ENCODE peak calls at places on chromosomes 7 and 10, in seven cellular contexts. B, I, Q, T, S, X and M are unnamed samples.

GRCh38 chr7:20799566-20800377 is 13.1 kb upstream of the SP8 start:
- DNase-seq in X (no peak), Q (no peak), T (no peak), B (no peak), I (no peak), S (no peak), M (no peak)

GRCh38 chr7:1675036-1675671 is 5.1 kb downstream of the ELFN1 start:
- DNase-seq in S (no peak), X (no peak), I (no peak), B (peak), Q (no peak), T (no peak), M (peak)

GRCh38 chr7:15686209-15686956 is at the start of gene MEOX2:
- DNase-seq in T (no peak), X (no peak), B (peak), S (peak), I (peak), Q (peak), M (peak)

GRCh38 chr7:143046334-143046935 is 5.7 kb upstream of the OR6V1 start:
- DNase-seq in Q (no peak), X (no peak), I (no peak), B (no peak), S (no peak), T (no peak), M (no peak)

GRCh38 chr7:15143936-15144335 is 241.4 kb upstream of the DGKB start:
- DNase-seq in S (no peak), T (no peak), Q (no peak), B (no peak), I (no peak), X (no peak), M (no peak)

GRCh38 chr10:13100349-13101294 is 659 bp downstream of the OPTN start:
- DNase-seq in I (peak), T (peak), Q (peak), X (peak), S (no peak), B (peak), M (no peak)

GRCh38 chr10:17510242-17510908 is 56.0 kb upstream of the ST8SIA6 start:
- DNase-seq in I (no peak), T (no peak), B (no peak), S (no peak), X (no peak), Q (no peak), M (no peak)

GRCh38 chr10:4111593-4111992 is 326.6 kb upstream of the KLF6 start:
- DNase-seq in X (no peak), B (no peak), S (no peak), I (no peak), T (no peak), Q (no peak), M (no peak)

GRCh38 chr10:32940321-32941264 is 17.4 kb downstream of the ITGB1 start:
- DNase-seq in Q (peak), S (no peak), X (no peak), I (no peak), T (no peak), B (no peak), M (no peak)

GRCh38 chr10:13717936-13718772 is 131.4 kb downstream of the PRPF18 start:
- DNase-seq in I (peak), Q (no peak), T (no peak), B (peak), S (no peak), X (peak), M (peak)

GRCh38 chr7:26293569-26294308 is 2.1 kb downstream of the SNX10 start:
- DNase-seq in B (no peak), I (no peak), Q (no peak), T (no peak), S (no peak), X (no peak), M (no peak)

GRCh38 chr7:104950754-104951153 is 63.3 kb upstream of the KMT2E start:
- DNase-seq in T (no peak), B (no peak), Q (no peak), S (no peak), I (no peak), X (no peak), M (no peak)

GRCh38 chr7:21967500-21968099 is 21.9 kb upstream of the CDCA7L start:
- DNase-seq in X (no peak), B (no peak), Q (no peak), S (peak), T (no peak), I (no peak), M (no peak)

GRCh38 chr7:20330797-20331230 is at the start of gene ITGB8:
- DNase-seq in T (no peak), B (peak), Q (peak), X (peak), S (no peak), I (peak), M (no peak)

GRCh38 chr7:2120251-2120660 is 112.5 kb downstream of the MAD1L1 start:
- DNase-seq in Q (no peak), B (no peak), I (no peak), T (no peak), X (peak), S (no peak), M (no peak)

GRCh38 chr7:39086638-39087360 is 109.1 kb downstream of the POU6F2 start:
- DNase-seq in S (no peak), Q (no peak), X (no peak), I (no peak), B (no peak), T (no peak), M (no peak)

GRCh38 chr10:14072541-14072940 is 258.2 kb downstream of the FRMD4A start:
- DNase-seq in B (no peak), Q (no peak), I (no peak), T (no peak), X (no peak), S (no peak), M (no peak)

GRCh38 chr10:88886557-88886956 is 6.5 kb downstream of the STAMBPL1 start:
- DNase-seq in X (no peak), Q (no peak), S (no peak), I (no peak), B (no peak), T (no peak), M (no peak)

GRCh38 chr7:115009139-115009538 is 87.2 kb downstream of the MDFIC start:
- DNase-seq in S (no peak), X (no peak), T (no peak), I (no peak), Q (no peak), B (no peak), M (no peak)

GRCh38 chr7:77698042-77698625 is 1.9 kb downstream of the RSBN1L start:
- DNase-seq in B (no peak), T (no peak), X (no peak), Q (no peak), I (no peak), S (no peak), M (no peak)

GRCh38 chr10:83577421-83577820 is 561.9 kb upstream of the GHITM start:
- DNase-seq in Q (no peak), S (no peak), T (no peak), I (no peak), B (no peak), X (no peak), M (no peak)

GRCh38 chr10:109852004-109852717 is 71.2 kb downstream of the XPNPEP1 start:
- DNase-seq in T (peak), Q (peak), X (peak), B (peak), S (peak), I (peak), M (peak)

GRCh38 chr10:73858013-73858708 is 16.2 kb downstream of the CAMK2G start:
- DNase-seq in T (no peak), B (peak), S (no peak), Q (no peak), I (no peak), X (no peak), M (no peak)

GRCh38 chr10:93080350-93081046 is 6.8 kb downstream of the CYP26A1 start:
- DNase-seq in Q (peak), I (peak), X (peak), T (peak), S (peak), B (no peak), M (peak)

GRCh38 chr7:945556-946255 is 8.8 kb downstream of the ADAP1 start:
- DNase-seq in X (peak), T (no peak), S (no peak), B (peak), I (no peak), Q (no peak), M (no peak)

GRCh38 chr7:77797734-77798393 is 370 bp downstream of the TMEM60 start:
- DNase-seq in S (peak), I (no peak), Q (no peak), T (no peak), B (peak), X (peak), M (no peak)

GRCh38 chr10:49162063-49162462 is 26.1 kb downstream of the TMEM273 start:
- DNase-seq in I (no peak), Q (no peak), X (no peak), T (no peak), S (no peak), B (no peak), M (no peak)

GRCh38 chr7:24346129-24346528 is 62.1 kb downstream of the NPY start:
- DNase-seq in X (no peak), Q (no peak), T (no peak), I (no peak), S (no peak), B (no peak), M (no peak)

GRCh38 chr10:44961231-44961571 is 1.6 kb downstream of the RASSF4 start:
- DNase-seq in S (no peak), Q (no peak), X (no peak), B (no peak), I (peak), T (no peak), M (peak)

GRCh38 chr10:101071266-101071884 is 9.6 kb downstream of the KAZALD1 start:
- DNase-seq in Q (no peak), T (no peak), I (no peak), B (peak), S (no peak), X (no peak), M (no peak)
- H3K4me3 ChIP-seq in Q (no peak), T (no peak), I (no peak), B (no peak), S (no peak), X (no peak), M (no peak)

GRCh38 chr7:47473499-47474210 is 108.3 kb downstream of the TNS3 start:
- DNase-seq in X (no peak), T (no peak), I (no peak), S (no peak), Q (peak), B (no peak), M (no peak)

GRCh38 chr7:47474211-47474936 is 107.5 kb downstream of the TNS3 start:
- DNase-seq in Q (peak), B (no peak), I (no peak), T (no peak), X (no peak), S (no peak), M (no peak)

GRCh38 chr7:47477191-47478016 is 104.5 kb downstream of the TNS3 start:
- DNase-seq in B (no peak), Q (no peak), T (no peak), S (no peak), I (no peak), X (no peak), M (no peak)

GRCh38 chr7:47475880-47476227 is 106.1 kb downstream of the TNS3 start:
- DNase-seq in X (no peak), I (no peak), S (no peak), B (no peak), Q (no peak), T (no peak), M (no peak)

DNA sequence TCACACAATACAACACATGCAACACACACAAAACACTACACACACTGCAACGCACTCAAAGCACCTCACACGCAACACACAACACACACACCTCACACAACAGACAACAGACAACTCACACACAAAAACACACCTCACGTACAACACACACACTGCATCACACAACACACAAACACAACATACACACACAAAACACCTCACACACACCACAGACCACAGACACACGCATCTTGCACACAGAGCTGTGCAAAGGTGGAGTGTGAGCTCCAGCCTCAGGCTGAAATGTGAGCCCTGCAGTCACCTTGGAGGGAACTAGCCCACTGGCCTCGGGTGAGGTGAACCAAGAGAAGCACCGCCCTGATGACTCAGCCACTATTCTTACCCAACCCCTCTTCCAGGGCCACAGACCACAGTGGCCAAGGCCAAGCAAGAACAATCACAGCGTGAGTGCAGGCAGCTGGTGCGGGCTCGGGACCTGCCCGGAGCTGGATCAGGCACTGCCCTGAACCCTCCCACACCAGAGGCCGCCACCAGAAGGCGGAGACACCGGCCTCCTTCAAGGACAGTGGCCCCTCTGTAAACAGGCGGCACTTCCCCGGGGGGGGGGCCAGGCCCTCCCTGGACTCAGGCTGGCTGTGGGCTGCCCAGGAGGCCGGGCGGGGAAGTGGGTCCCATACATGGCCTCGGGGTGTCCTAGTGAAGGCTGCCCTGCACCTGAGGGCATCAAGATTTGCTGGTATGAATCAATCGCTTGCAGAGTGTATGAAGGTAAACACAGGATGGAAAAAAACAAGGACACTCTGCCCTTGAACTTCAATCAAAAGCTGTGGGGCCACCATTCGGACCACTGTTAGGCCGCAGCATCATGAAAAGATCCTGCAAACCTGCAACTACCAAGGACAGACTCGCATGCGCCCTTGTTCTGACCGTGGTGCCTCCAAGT is 106.7 kb downstream of the TNS3 start:
- DNase-seq in B (peak), S (no peak), Q (peak), I (peak), X (peak), T (peak), M (peak)
- TF ChIP-seq EP300 in B (no peak), S (no peak), Q (peak), I (no peak), X (no peak), T (no peak), M (peak)

GRCh38 chr7:73742753-73743641 is 4.4 kb upstream of the ABHD11 start:
- DNase-seq in X (peak), Q (peak), I (no peak), S (no peak), B (peak), T (no peak), M (no peak)

GRCh38 chr7:73740771-73741170 is 2.2 kb upstream of the ABHD11 start:
- DNase-seq in B (no peak), S (no peak), T (peak), X (no peak), I (no peak), Q (no peak), M (no peak)

GRCh38 chr7:73741600-73741999 is 3.0 kb upstream of the ABHD11 start:
- DNase-seq in I (no peak), B (no peak), Q (no peak), S (no peak), T (no peak), X (no peak), M (no peak)

GRCh38 chr7:73740212-73740611 is 1.6 kb upstream of the ABHD11 start:
- DNase-seq in T (no peak), B (no peak), Q (no peak), I (no peak), S (no peak), X (no peak), M (no peak)

DNA sequence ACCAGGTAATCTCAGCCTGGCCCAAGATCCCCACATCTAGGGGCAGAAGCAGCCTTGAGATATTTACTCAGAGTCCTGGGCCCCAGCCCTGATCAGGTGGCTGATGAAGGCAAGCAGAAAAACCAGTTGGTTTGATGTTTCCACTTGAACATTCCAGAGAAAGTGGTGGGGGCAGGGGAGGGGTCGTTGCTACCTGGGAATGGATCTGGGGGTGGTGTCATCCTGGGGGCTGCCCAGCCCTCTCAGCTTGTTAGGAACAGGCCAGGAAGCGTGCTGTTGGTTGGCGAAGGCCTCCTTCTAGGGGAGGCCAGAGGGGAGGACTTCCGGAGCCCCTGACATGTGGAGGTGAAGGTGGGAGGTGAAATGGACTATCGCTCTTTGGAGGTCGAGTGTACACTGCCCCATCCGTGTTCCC is 3.7 kb upstream of the ABHD11 start:
- DNase-seq in X (no peak), I (no peak), T (peak), B (no peak), Q (no peak), S (no peak), M (no peak)
- H3K4me3 ChIP-seq in X (no peak), I (no peak), T (no peak), B (no peak), Q (no peak), S (no peak), M (no peak)

GRCh38 chr7:151599401-151600227 is 79.9 kb upstream of the RHEB start:
- DNase-seq in B (peak), S (no peak), I (peak), X (no peak), Q (peak), T (no peak), M (peak)
- TF ChIP-seq EP300 in B (no peak), S (no peak), I (no peak), X (no peak), Q (no peak), T (no peak), M (peak)